ENCODE peak calls at places on chromosomes 4 and X, in six cellular contexts. T, A, I, O, H and U are unnamed samples.

GRCh38 chr4:35525192-35525978 is 718.9 kb downstream of the ARAP2 start:
- DNase-seq in T (peak), A (no peak), I (no peak), O (no peak), H (no peak), U (no peak)

GRCh38 chr4:26860922-26861433 is 337 bp downstream of the STIM2 start:
- DNase-seq in T (peak), A (peak), I (peak), O (peak), H (peak), U (peak)

GRCh38 chrX:136589966-136590365 is 58.0 kb downstream of the VGLL1 start:
- DNase-seq in T (no peak), A (peak), I (peak), O (no peak), H (no peak), U (no peak)

GRCh38 chr4:151987606-151988005 is 226.8 kb upstream of the GATB start:
- DNase-seq in T (no peak), A (no peak), I (no peak), O (no peak), H (no peak), U (no peak)

GRCh38 chrX:2325076-2325784 is 175.5 kb downstream of the DHRSX start:
- DNase-seq in T (peak), A (peak), I (peak), O (no peak), H (peak), U (peak)

GRCh38 chrX:45846328-45846727 is 645.7 kb upstream of the DIPK2B start:
- DNase-seq in T (no peak), A (no peak), I (no peak), O (no peak), H (no peak), U (no peak)

GRCh38 chrX:130577431-130577830 is 175.6 kb downstream of the RBMX2 start:
- DNase-seq in T (no peak), A (no peak), I (no peak), O (no peak), H (no peak), U (no peak)

GRCh38 chr4:12145106-12145505 is 716.4 kb upstream of the HS3ST1 start:
- DNase-seq in T (no peak), A (no peak), I (no peak), O (no peak), H (no peak), U (no peak)

GRCh38 chrX:154546354-154547244 is at the start of gene G6PD:
- DNase-seq in T (no peak), A (no peak), I (peak), O (peak), H (peak), U (no peak)

GRCh38 chrX:51281758-51282318 is 50.8 kb upstream of the NUDT10 start:
- DNase-seq in T (no peak), A (no peak), I (no peak), O (no peak), H (no peak), U (no peak)

GRCh38 chr4:181611033-181611711 is 632.0 kb upstream of the TENM3 start:
- DNase-seq in T (no peak), A (no peak), I (peak), O (no peak), H (no peak), U (no peak)